ENCODE peak calls at places on chromosomes 4 and X, in six cellular contexts. C, V, Y, F, B and E are unnamed samples.

GRCh38 chr4:117623321-117623720 is 411.0 kb upstream of the NDST3 start:
- DNase-seq in B (peak), F (no peak), V (no peak), C (no peak), Y (no peak), E (no peak)

GRCh38 chr4:80043534-80043933 is 29.5 kb downstream of the ANTXR2 start:
- DNase-seq in F (no peak), C (no peak), V (no peak), B (no peak), Y (no peak), E (peak)

GRCh38 chrX:136457303-136457917 is 30.3 kb upstream of the BRS3 start:
- DNase-seq in B (no peak), F (no peak), Y (no peak), C (no peak), V (peak), E (no peak)

GRCh38 chrX:72477787-72478186 is 94.9 kb downstream of the HDAC8 start:
- DNase-seq in C (no peak), V (peak), F (no peak), B (no peak), Y (no peak), E (no peak)

GRCh38 chrX:81263067-81263466 is 61.2 kb downstream of the SH3BGRL start:
- DNase-seq in F (no peak), V (no peak), Y (no peak), B (peak), C (no peak), E (no peak)

GRCh38 chrX:147781844-147782243 is 129.9 kb upstream of the FMR1 start:
- DNase-seq in V (no peak), F (no peak), B (no peak), Y (no peak), C (no peak), E (no peak)

GRCh38 chrX:117743469-117744251 is 372.9 kb downstream of the KLHL13 start:
- DNase-seq in C (no peak), V (peak), Y (no peak), F (no peak), B (peak), E (peak)

GRCh38 chr4:85970535-85970934 is 389.3 kb downstream of the MAPK10 start:
- DNase-seq in V (no peak), F (no peak), Y (no peak), B (peak), C (no peak), E (no peak)

GRCh38 chr4:15936495-15936894 is 2.0 kb downstream of the FGFBP1 start:
- DNase-seq in V (no peak), F (peak), C (no peak), B (no peak), Y (no peak), E (no peak)

GRCh38 chr4:146742416-146742815 is 103.7 kb downstream of the POU4F2 start:
- DNase-seq in V (no peak), B (no peak), C (no peak), Y (no peak), F (no peak), E (no peak)

GRCh38 chrX:154732421-154733071 is 18.3 kb downstream of the GAB3 start:
- DNase-seq in Y (no peak), V (peak), B (peak), F (no peak), C (no peak), E (peak)

GRCh38 chr4:32499176-32499575 is 1779.0 kb downstream of the PCDH7 start:
- DNase-seq in F (no peak), Y (no peak), C (no peak), B (no peak), V (peak), E (no peak)

GRCh38 chr4:170198742-170199141 is 109.0 kb upstream of the AADAT start:
- DNase-seq in C (no peak), B (peak), Y (no peak), F (no peak), V (peak), E (no peak)

GRCh38 chr4:80365928-80366327 is 30.4 kb downstream of the CFAP299 start:
- DNase-seq in Y (no peak), F (peak), C (peak), V (peak), B (peak), E (peak)

GRCh38 chrX:45508459-45508858 is 307.8 kb upstream of the DIPK2B start:
- DNase-seq in C (no peak), F (no peak), Y (no peak), V (peak), B (no peak), E (peak)

GRCh38 chrX:46676399-46677351 is 82.2 kb downstream of the SLC9A7 start:
- DNase-seq in Y (no peak), B (no peak), C (no peak), F (no peak), V (no peak), E (no peak)

GRCh38 chr4:142463195-142463594 is 382.9 kb downstream of the INPP4B start:
- DNase-seq in F (no peak), Y (no peak), B (no peak), C (no peak), V (no peak), E (no peak)

GRCh38 chrX:97026406-97026805 is 142.7 kb downstream of the RPA4 start:
- DNase-seq in Y (no peak), V (no peak), F (peak), C (no peak), B (peak), E (peak)

GRCh38 chr4:52995341-52996030 is 133.4 kb downstream of the RASL11B start:
- DNase-seq in V (peak), C (no peak), Y (no peak), B (no peak), F (no peak), E (peak)

GRCh38 chr4:59904331-59904730 is 1295.8 kb upstream of the ADGRL3 start:
- DNase-seq in F (no peak), V (no peak), Y (no peak), C (no peak), B (peak), E (no peak)

GRCh38 chr4:104693601-104694201 is 199.0 kb upstream of the CXXC4 start:
- DNase-seq in Y (no peak), V (peak), B (peak), C (no peak), F (no peak), E (peak)

GRCh38 chrX:149803458-149804062 is 21.8 kb downstream of the MAGEA9 start:
- DNase-seq in C (no peak), V (no peak), Y (no peak), F (no peak), B (no peak), E (no peak)

GRCh38 chr4:88134536-88135361 is 23.7 kb downstream of the ABCG2 start:
- DNase-seq in Y (no peak), B (no peak), F (no peak), C (no peak), V (no peak), E (no peak)

GRCh38 chr4:99998062-99998880 is 48.2 kb upstream of the H2AZ1 start:
- DNase-seq in C (peak), F (no peak), Y (no peak), V (peak), B (peak), E (peak)

GRCh38 chr4:130197946-130198345 is 1102.0 kb downstream of the C4orf33 start:
- DNase-seq in B (no peak), C (no peak), F (no peak), V (no peak), Y (no peak), E (no peak)

GRCh38 chrX:136585960-136586359 is 53.9 kb downstream of the VGLL1 start:
- DNase-seq in C (no peak), F (no peak), Y (no peak), B (no peak), V (no peak), E (no peak)

GRCh38 chrX:107659768-107660167 is 31.5 kb downstream of the PRPS1 start:
- DNase-seq in F (peak), V (peak), Y (no peak), C (peak), B (no peak), E (peak)

GRCh38 chr4:7189475-7190277 is 2.7 kb upstream of the SORCS2 start:
- DNase-seq in C (no peak), V (no peak), F (no peak), Y (peak), B (peak), E (no peak)

GRCh38 chr4:153067376-153067775 is 131.3 kb downstream of the FHDC1 start:
- DNase-seq in B (peak), Y (no peak), V (peak), F (no peak), C (no peak), E (peak)